ENCODE peak calls at places on chromosomes 11 and 22, in four cellular contexts. J is NCI-H345; Y is stimulated activated CD4-positive, alpha-beta T cell treated with anti-CD3 and anti-CD28 coated beads, Interleukin-15, amount 100 ng/mL, for 24 hours; Q is hippocampal formation. X is an unnamed sample.

GRCh38 chr11:101049123-101049522 is 80.5 kb downstream of the PGR start:
- DNase-seq in Y (no peak), Q (no peak), J (no peak), X (no peak)

GRCh38 chr11:90241414-90241813 is 18.6 kb upstream of the CHORDC1 start:
- DNase-seq in Y (no peak), Q (no peak), J (peak), X (peak)

GRCh38 chr11:14358729-14359439 is at the start of gene RRAS2:
- DNase-seq in J (peak), Y (peak), Q (no peak), X (peak)

GRCh38 chr11:62108017-62108750 is 15.6 kb upstream of the INCENP start:
- DNase-seq in Y (no peak), Q (peak), J (peak), X (peak)

GRCh38 chr22:41830174-41830573 is 2.7 kb upstream of the SREBF2 start:
- DNase-seq in Q (no peak), J (no peak), Y (no peak), X (no peak)

GRCh38 chr11:111851636-111852035 is 19.7 kb downstream of the ALG9 start:
- DNase-seq in J (no peak), Q (peak), Y (no peak), X (no peak)

GRCh38 chr22:45818130-45819085 is 146.8 kb downstream of the ATXN10 start:
- DNase-seq in Q (peak), Y (no peak), J (no peak), X (no peak)

GRCh38 chr11:1351278-1351937 is 38.3 kb upstream of the BRSK2 start:
- DNase-seq in Q (no peak), Y (no peak), J (no peak), X (no peak)

GRCh38 chr11:84628871-84629625 is 998.1 kb downstream of the DLG2 start:
- DNase-seq in Q (no peak), J (no peak), Y (no peak), X (no peak)

GRCh38 chr11:66333220-66333877 is 2.9 kb downstream of the RIN1 start:
- DNase-seq in Y (no peak), J (no peak), Q (no peak), X (no peak)

GRCh38 chr11:127451852-127452251 is 451.3 kb upstream of the KIRREL3 start:
- DNase-seq in Q (peak), J (no peak), Y (no peak), X (no peak)

GRCh38 chr11:70860855-70861254 is 391.5 kb downstream of the SHANK2 start:
- DNase-seq in J (no peak), Q (no peak), Y (no peak), X (no peak)

GRCh38 chr22:29912605-29913398 is 29.8 kb downstream of the MTMR3 start:
- DNase-seq in Q (no peak), Y (no peak), J (no peak), X (no peak)

GRCh38 chr11:101323997-101324396 is 194.4 kb upstream of the PGR start:
- DNase-seq in J (no peak), Q (no peak), Y (no peak), X (no peak)

GRCh38 chr11:109123811-109124787 is 297.9 kb upstream of the C11orf87 start:
- DNase-seq in Y (no peak), Q (no peak), J (peak), X (no peak)

GRCh38 chr22:46537946-46538815 is 761 bp upstream of the CELSR1 start:
- DNase-seq in Y (no peak), Q (no peak), J (no peak), X (no peak)

X was measured in NCI-H2029.